ENCODE peak calls at places on chromosome 20, in seven cellular contexts. One of them, this sample, is unnamed.

GRCh38 chr20:4765681-4766080 is 44.0 kb downstream of the PRND start:
- DNase-seq in cardiac fibroblast: no peak
- DNase-seq in T-helper 2 cell: no peak
- DNase-seq in type B pancreatic cell: no peak
- DNase-seq in activated T-helper 1 cell treated with anti-CD3 and anti-CD28 coated beads, Interleukin-12 subunit alpha, Interleukin-12 subunit beta, Interleukin-2, Interleukin-4 antibody, amounts not matched to agents 30 ng/mL and 10 ng/mL and 1 ng/mL, durations not matched to agents 14 hours and 24 hours and 36 hours: no peak
- DNase-seq in activated CD8-positive, alpha-beta memory T cell treated with anti-CD3 and anti-CD28 coated beads for 48 hours: no peak
- DNase-seq in AG04450: no peak
- DNase-seq in this sample: no peak

GRCh38 chr20:24994470-24995368 is 2.2 kb upstream of the APMAP start:
- DNase-seq in cardiac fibroblast: peak
- DNase-seq in activated CD8-positive, alpha-beta memory T cell treated with anti-CD3 and anti-CD28 coated beads for 48 hours: peak
- DNase-seq in type B pancreatic cell: peak
- DNase-seq in T-helper 2 cell: peak
- DNase-seq in AG04450: no peak
- DNase-seq in activated T-helper 1 cell treated with anti-CD3 and anti-CD28 coated beads, Interleukin-12 subunit alpha, Interleukin-12 subunit beta, Interleukin-2, Interleukin-4 antibody, amounts not matched to agents 30 ng/mL and 10 ng/mL and 1 ng/mL, durations not matched to agents 14 hours and 24 hours and 36 hours: peak
- DNase-seq in this sample: peak

GRCh38 chr20:61659652-61660346 is 405.9 kb downstream of the TAF4 start:
- DNase-seq in AG04450: no peak
- DNase-seq in cardiac fibroblast: no peak
- DNase-seq in activated T-helper 1 cell treated with anti-CD3 and anti-CD28 coated beads, Interleukin-12 subunit alpha, Interleukin-12 subunit beta, Interleukin-2, Interleukin-4 antibody, amounts not matched to agents 30 ng/mL and 10 ng/mL and 1 ng/mL, durations not matched to agents 14 hours and 24 hours and 36 hours: no peak
- DNase-seq in activated CD8-positive, alpha-beta memory T cell treated with anti-CD3 and anti-CD28 coated beads for 48 hours: no peak
- DNase-seq in type B pancreatic cell: no peak
- DNase-seq in T-helper 2 cell: no peak
- DNase-seq in this sample: no peak

GRCh38 chr20:51497542-51498467 is 44.7 kb downstream of the NFATC2 start:
- DNase-seq in type B pancreatic cell: no peak
- DNase-seq in cardiac fibroblast: peak
- DNase-seq in AG04450: no peak
- DNase-seq in activated CD8-positive, alpha-beta memory T cell treated with anti-CD3 and anti-CD28 coated beads for 48 hours: no peak
- DNase-seq in activated T-helper 1 cell treated with anti-CD3 and anti-CD28 coated beads, Interleukin-12 subunit alpha, Interleukin-12 subunit beta, Interleukin-2, Interleukin-4 antibody, amounts not matched to agents 30 ng/mL and 10 ng/mL and 1 ng/mL, durations not matched to agents 14 hours and 24 hours and 36 hours: peak
- DNase-seq in T-helper 2 cell: peak
- DNase-seq in this sample: no peak

GRCh38 chr20:59680852-59681251 is 76.5 kb downstream of the PHACTR3 start:
- DNase-seq in activated CD8-positive, alpha-beta memory T cell treated with anti-CD3 and anti-CD28 coated beads for 48 hours: no peak
- DNase-seq in type B pancreatic cell: no peak
- DNase-seq in T-helper 2 cell: no peak
- DNase-seq in cardiac fibroblast: no peak
- DNase-seq in activated T-helper 1 cell treated with anti-CD3 and anti-CD28 coated beads, Interleukin-12 subunit alpha, Interleukin-12 subunit beta, Interleukin-2, Interleukin-4 antibody, amounts not matched to agents 30 ng/mL and 10 ng/mL and 1 ng/mL, durations not matched to agents 14 hours and 24 hours and 36 hours: no peak
- DNase-seq in AG04450: no peak
- DNase-seq in this sample: no peak

GRCh38 chr20:53276143-53276542 is 304.0 kb downstream of the TSHZ2 start:
- DNase-seq in cardiac fibroblast: no peak
- DNase-seq in activated CD8-positive, alpha-beta memory T cell treated with anti-CD3 and anti-CD28 coated beads for 48 hours: no peak
- DNase-seq in type B pancreatic cell: no peak
- DNase-seq in AG04450: no peak
- DNase-seq in activated T-helper 1 cell treated with anti-CD3 and anti-CD28 coated beads, Interleukin-12 subunit alpha, Interleukin-12 subunit beta, Interleukin-2, Interleukin-4 antibody, amounts not matched to agents 30 ng/mL and 10 ng/mL and 1 ng/mL, durations not matched to agents 14 hours and 24 hours and 36 hours: no peak
- DNase-seq in T-helper 2 cell: no peak
- DNase-seq in this sample: peak

GRCh38 chr20:44104807-44105517 is 82.0 kb downstream of the JPH2 start:
- DNase-seq in AG04450: peak
- DNase-seq in activated CD8-positive, alpha-beta memory T cell treated with anti-CD3 and anti-CD28 coated beads for 48 hours: no peak
- DNase-seq in type B pancreatic cell: no peak
- DNase-seq in activated T-helper 1 cell treated with anti-CD3 and anti-CD28 coated beads, Interleukin-12 subunit alpha, Interleukin-12 subunit beta, Interleukin-2, Interleukin-4 antibody, amounts not matched to agents 30 ng/mL and 10 ng/mL and 1 ng/mL, durations not matched to agents 14 hours and 24 hours and 36 hours: no peak
- DNase-seq in cardiac fibroblast: peak
- DNase-seq in T-helper 2 cell: no peak
- DNase-seq in this sample: no peak

GRCh38 chr20:39358052-39358451 is 395.9 kb downstream of the DHX35 start:
- DNase-seq in activated T-helper 1 cell treated with anti-CD3 and anti-CD28 coated beads, Interleukin-12 subunit alpha, Interleukin-12 subunit beta, Interleukin-2, Interleukin-4 antibody, amounts not matched to agents 30 ng/mL and 10 ng/mL and 1 ng/mL, durations not matched to agents 14 hours and 24 hours and 36 hours: no peak
- DNase-seq in type B pancreatic cell: no peak
- DNase-seq in activated CD8-positive, alpha-beta memory T cell treated with anti-CD3 and anti-CD28 coated beads for 48 hours: no peak
- DNase-seq in T-helper 2 cell: no peak
- DNase-seq in AG04450: no peak
- DNase-seq in cardiac fibroblast: no peak
- DNase-seq in this sample: no peak

GRCh38 chr20:43554369-43554768 is 4.5 kb upstream of the SGK2 start:
- DNase-seq in activated T-helper 1 cell treated with anti-CD3 and anti-CD28 coated beads, Interleukin-12 subunit alpha, Interleukin-12 subunit beta, Interleukin-2, Interleukin-4 antibody, amounts not matched to agents 30 ng/mL and 10 ng/mL and 1 ng/mL, durations not matched to agents 14 hours and 24 hours and 36 hours: no peak
- DNase-seq in AG04450: no peak
- DNase-seq in type B pancreatic cell: no peak
- DNase-seq in cardiac fibroblast: no peak
- DNase-seq in activated CD8-positive, alpha-beta memory T cell treated with anti-CD3 and anti-CD28 coated beads for 48 hours: no peak
- DNase-seq in T-helper 2 cell: no peak
- DNase-seq in this sample: no peak

GRCh38 chr20:50192364-50193168 is 1.9 kb downstream of the CEBPB start:
- DNase-seq in type B pancreatic cell: no peak
- DNase-seq in AG04450: peak
- DNase-seq in cardiac fibroblast: peak
- DNase-seq in activated CD8-positive, alpha-beta memory T cell treated with anti-CD3 and anti-CD28 coated beads for 48 hours: peak
- DNase-seq in activated T-helper 1 cell treated with anti-CD3 and anti-CD28 coated beads, Interleukin-12 subunit alpha, Interleukin-12 subunit beta, Interleukin-2, Interleukin-4 antibody, amounts not matched to agents 30 ng/mL and 10 ng/mL and 1 ng/mL, durations not matched to agents 14 hours and 24 hours and 36 hours: peak
- DNase-seq in T-helper 2 cell: peak
- DNase-seq in this sample: peak

GRCh38 chr20:5127859-5128409 is 1.1 kb downstream of the CDS2 start:
- DNase-seq in type B pancreatic cell: no peak
- DNase-seq in AG04450: no peak
- DNase-seq in activated T-helper 1 cell treated with anti-CD3 and anti-CD28 coated beads, Interleukin-12 subunit alpha, Interleukin-12 subunit beta, Interleukin-2, Interleukin-4 antibody, amounts not matched to agents 30 ng/mL and 10 ng/mL and 1 ng/mL, durations not matched to agents 14 hours and 24 hours and 36 hours: no peak
- DNase-seq in activated CD8-positive, alpha-beta memory T cell treated with anti-CD3 and anti-CD28 coated beads for 48 hours: no peak
- DNase-seq in T-helper 2 cell: no peak
- DNase-seq in cardiac fibroblast: peak
- DNase-seq in this sample: no peak

GRCh38 chr20:36542019-36542488 is 735 bp downstream of the MYL9 start:
- DNase-seq in activated T-helper 1 cell treated with anti-CD3 and anti-CD28 coated beads, Interleukin-12 subunit alpha, Interleukin-12 subunit beta, Interleukin-2, Interleukin-4 antibody, amounts not matched to agents 30 ng/mL and 10 ng/mL and 1 ng/mL, durations not matched to agents 14 hours and 24 hours and 36 hours: no peak
- DNase-seq in activated CD8-positive, alpha-beta memory T cell treated with anti-CD3 and anti-CD28 coated beads for 48 hours: no peak
- DNase-seq in type B pancreatic cell: no peak
- DNase-seq in T-helper 2 cell: no peak
- DNase-seq in cardiac fibroblast: peak
- DNase-seq in AG04450: no peak
- DNase-seq in this sample: no peak

GRCh38 chr20:11921326-11921725 is 3.6 kb downstream of the BTBD3 start:
- DNase-seq in type B pancreatic cell: no peak
- DNase-seq in cardiac fibroblast: no peak
- DNase-seq in activated T-helper 1 cell treated with anti-CD3 and anti-CD28 coated beads, Interleukin-12 subunit alpha, Interleukin-12 subunit beta, Interleukin-2, Interleukin-4 antibody, amounts not matched to agents 30 ng/mL and 10 ng/mL and 1 ng/mL, durations not matched to agents 14 hours and 24 hours and 36 hours: no peak
- DNase-seq in AG04450: no peak
- DNase-seq in activated CD8-positive, alpha-beta memory T cell treated with anti-CD3 and anti-CD28 coated beads for 48 hours: no peak
- DNase-seq in T-helper 2 cell: no peak
- DNase-seq in this sample: no peak

GRCh38 chr20:3051385-3052019 is 5.7 kb downstream of the MRPS26 start:
- DNase-seq in AG04450: no peak
- DNase-seq in cardiac fibroblast: no peak
- DNase-seq in activated T-helper 1 cell treated with anti-CD3 and anti-CD28 coated beads, Interleukin-12 subunit alpha, Interleukin-12 subunit beta, Interleukin-2, Interleukin-4 antibody, amounts not matched to agents 30 ng/mL and 10 ng/mL and 1 ng/mL, durations not matched to agents 14 hours and 24 hours and 36 hours: no peak
- DNase-seq in activated CD8-positive, alpha-beta memory T cell treated with anti-CD3 and anti-CD28 coated beads for 48 hours: no peak
- DNase-seq in T-helper 2 cell: no peak
- DNase-seq in type B pancreatic cell: no peak
- DNase-seq in this sample: no peak

GRCh38 chr20:15139522-15139921 is 802.1 kb upstream of the FLRT3 start:
- DNase-seq in T-helper 2 cell: no peak
- DNase-seq in activated T-helper 1 cell treated with anti-CD3 and anti-CD28 coated beads, Interleukin-12 subunit alpha, Interleukin-12 subunit beta, Interleukin-2, Interleukin-4 antibody, amounts not matched to agents 30 ng/mL and 10 ng/mL and 1 ng/mL, durations not matched to agents 14 hours and 24 hours and 36 hours: no peak
- DNase-seq in activated CD8-positive, alpha-beta memory T cell treated with anti-CD3 and anti-CD28 coated beads for 48 hours: no peak
- DNase-seq in AG04450: no peak
- DNase-seq in cardiac fibroblast: no peak
- DNase-seq in type B pancreatic cell: no peak
- DNase-seq in this sample: peak

GRCh38 chr20:38534756-38535155 is 46.2 kb upstream of the ADIG start:
- DNase-seq in T-helper 2 cell: no peak
- DNase-seq in cardiac fibroblast: no peak
- DNase-seq in type B pancreatic cell: no peak
- DNase-seq in activated T-helper 1 cell treated with anti-CD3 and anti-CD28 coated beads, Interleukin-12 subunit alpha, Interleukin-12 subunit beta, Interleukin-2, Interleukin-4 antibody, amounts not matched to agents 30 ng/mL and 10 ng/mL and 1 ng/mL, durations not matched to agents 14 hours and 24 hours and 36 hours: no peak
- DNase-seq in activated CD8-positive, alpha-beta memory T cell treated with anti-CD3 and anti-CD28 coated beads for 48 hours: no peak
- DNase-seq in AG04450: no peak
- DNase-seq in this sample: no peak

GRCh38 chr20:5859611-5860010 is 90.7 kb downstream of the TRMT6 start:
- DNase-seq in type B pancreatic cell: no peak
- DNase-seq in activated CD8-positive, alpha-beta memory T cell treated with anti-CD3 and anti-CD28 coated beads for 48 hours: no peak
- DNase-seq in T-helper 2 cell: no peak
- DNase-seq in AG04450: no peak
- DNase-seq in cardiac fibroblast: peak
- DNase-seq in activated T-helper 1 cell treated with anti-CD3 and anti-CD28 coated beads, Interleukin-12 subunit alpha, Interleukin-12 subunit beta, Interleukin-2, Interleukin-4 antibody, amounts not matched to agents 30 ng/mL and 10 ng/mL and 1 ng/mL, durations not matched to agents 14 hours and 24 hours and 36 hours: no peak
- DNase-seq in this sample: no peak

GRCh38 chr20:57445298-57445697 is 54.1 kb downstream of the RBM38 start:
- DNase-seq in activated T-helper 1 cell treated with anti-CD3 and anti-CD28 coated beads, Interleukin-12 subunit alpha, Interleukin-12 subunit beta, Interleukin-2, Interleukin-4 antibody, amounts not matched to agents 30 ng/mL and 10 ng/mL and 1 ng/mL, durations not matched to agents 14 hours and 24 hours and 36 hours: no peak
- DNase-seq in type B pancreatic cell: no peak
- DNase-seq in cardiac fibroblast: peak
- DNase-seq in activated CD8-positive, alpha-beta memory T cell treated with anti-CD3 and anti-CD28 coated beads for 48 hours: no peak
- DNase-seq in T-helper 2 cell: no peak
- DNase-seq in AG04450: peak
- DNase-seq in this sample: no peak

GRCh38 chr20:37327748-37328147 is 18.2 kb upstream of the SRC start:
- DNase-seq in T-helper 2 cell: no peak
- DNase-seq in AG04450: peak
- DNase-seq in activated CD8-positive, alpha-beta memory T cell treated with anti-CD3 and anti-CD28 coated beads for 48 hours: no peak
- DNase-seq in cardiac fibroblast: peak
- DNase-seq in type B pancreatic cell: no peak
- DNase-seq in activated T-helper 1 cell treated with anti-CD3 and anti-CD28 coated beads, Interleukin-12 subunit alpha, Interleukin-12 subunit beta, Interleukin-2, Interleukin-4 antibody, amounts not matched to agents 30 ng/mL and 10 ng/mL and 1 ng/mL, durations not matched to agents 14 hours and 24 hours and 36 hours: no peak
- DNase-seq in this sample: no peak